ENCODE peak calls at places on chromosomes 11 and 22, in five cellular contexts. One of them, this sample, is unnamed.
A peak's percentile ranks its signal among the peaks of the same experiment; 100 is the strongest.

GRCh38 chr11:4922304-4922703 is 1.8 kb downstream of the OR51G1 start:
- DNase-seq in lower leg skin: no peak
- DNase-seq in fibroblast of the aortic adventitia: no peak
- DNase-seq in psoas muscle: no peak
- DNase-seq in tibial nerve: no peak
- DNase-seq in this sample: no peak

GRCh38 chr22:39216143-39216490 is 28.7 kb downstream of the PDGFB start:
- DNase-seq in lower leg skin: no peak
- DNase-seq in fibroblast of the aortic adventitia: no peak
- DNase-seq in psoas muscle: no peak
- DNase-seq in tibial nerve: no peak
- DNase-seq in this sample: no peak

GRCh38 chr22:20783844-20784723 is 10.2 kb downstream of the SERPIND1 start:
- DNase-seq in lower leg skin: peak; percentile 27
- DNase-seq in fibroblast of the aortic adventitia: peak; percentile 73
- DNase-seq in psoas muscle: no peak
- DNase-seq in tibial nerve: peak; percentile 77
- DNase-seq in this sample: no peak

GRCh38 chr11:68643576-68643975 is 40.8 kb upstream of the GAL start:
- DNase-seq in lower leg skin: no peak
- DNase-seq in fibroblast of the aortic adventitia: no peak
- DNase-seq in psoas muscle: no peak
- DNase-seq in tibial nerve: peak; percentile 11
- DNase-seq in this sample: no peak

GRCh38 chr11:36131719-36132349 is 157.4 kb downstream of the COMMD9 start:
- DNase-seq in lower leg skin: peak; percentile 51
- DNase-seq in fibroblast of the aortic adventitia: peak; percentile 70
- DNase-seq in psoas muscle: peak; percentile 57
- DNase-seq in tibial nerve: peak; percentile 72
- DNase-seq in this sample: peak; percentile 27

GRCh38 chr11:2137202-2138071 is 1.8 kb downstream of the IGF2 start:
- DNase-seq in lower leg skin: no peak
- DNase-seq in fibroblast of the aortic adventitia: peak; percentile 11
- DNase-seq in psoas muscle: peak; percentile 81
- DNase-seq in tibial nerve: peak; percentile 59
- DNase-seq in this sample: peak; percentile 90

GRCh38 chr11:27717801-27718229 is 17.6 kb upstream of the BDNF start:
- DNase-seq in lower leg skin: no peak
- DNase-seq in fibroblast of the aortic adventitia: peak; percentile 43
- DNase-seq in psoas muscle: no peak
- DNase-seq in tibial nerve: no peak
- DNase-seq in this sample: peak; percentile 22

GRCh38 chr11:132049205-132049604 is 678.8 kb downstream of the NTM start:
- DNase-seq in lower leg skin: no peak
- DNase-seq in fibroblast of the aortic adventitia: no peak
- DNase-seq in psoas muscle: no peak
- DNase-seq in tibial nerve: no peak
- DNase-seq in this sample: no peak

GRCh38 chr11:79308429-79308828 is 132.4 kb downstream of the TENM4 start:
- DNase-seq in lower leg skin: no peak
- DNase-seq in fibroblast of the aortic adventitia: no peak
- DNase-seq in psoas muscle: no peak
- DNase-seq in tibial nerve: no peak
- DNase-seq in this sample: no peak

GRCh38 chr22:44286673-44287072 is 26.1 kb downstream of the SHISAL1 start:
- DNase-seq in lower leg skin: peak; percentile 20
- DNase-seq in fibroblast of the aortic adventitia: no peak
- DNase-seq in psoas muscle: no peak
- DNase-seq in tibial nerve: no peak
- DNase-seq in this sample: no peak

GRCh38 chr11:130737866-130738431 is 178.3 kb downstream of the SNX19 start:
- DNase-seq in lower leg skin: no peak
- DNase-seq in fibroblast of the aortic adventitia: peak; percentile 95
- DNase-seq in psoas muscle: peak; percentile 65
- DNase-seq in tibial nerve: no peak
- DNase-seq in this sample: no peak

GRCh38 chr11:47248304-47248663 is 330 bp downstream of the ACP2 start:
- DNase-seq in lower leg skin: no peak
- DNase-seq in fibroblast of the aortic adventitia: peak; percentile 35
- DNase-seq in psoas muscle: no peak
- DNase-seq in tibial nerve: no peak
- DNase-seq in this sample: no peak

GRCh38 chr11:2358754-2359444 is 18.2 kb upstream of the CD81 start:
- DNase-seq in lower leg skin: no peak
- DNase-seq in fibroblast of the aortic adventitia: no peak
- DNase-seq in psoas muscle: no peak
- DNase-seq in tibial nerve: no peak
- DNase-seq in this sample: no peak

GRCh38 chr22:27298387-27299141 is 503.0 kb downstream of the MN1 start:
- DNase-seq in lower leg skin: no peak
- DNase-seq in fibroblast of the aortic adventitia: no peak
- DNase-seq in psoas muscle: no peak
- DNase-seq in tibial nerve: no peak
- DNase-seq in this sample: no peak
- H3K4me3 ChIP-seq in lower leg skin: no peak overlapping the region
- H3K4me3 ChIP-seq in fibroblast of the aortic adventitia: peak overlapping the region; percentile 31
- H3K4me3 ChIP-seq in psoas muscle: no peak overlapping the region
- H3K4me3 ChIP-seq in tibial nerve: no peak overlapping the region
- H3K4me3 ChIP-seq in this sample: no peak overlapping the region

GRCh38 chr11:6598555-6598954 is 4.9 kb downstream of the RRP8 start:
- DNase-seq in lower leg skin: no peak
- DNase-seq in fibroblast of the aortic adventitia: no peak
- DNase-seq in psoas muscle: no peak
- DNase-seq in tibial nerve: no peak
- DNase-seq in this sample: no peak
- H3K4me3 ChIP-seq in lower leg skin: no peak overlapping the region
- H3K4me3 ChIP-seq in fibroblast of the aortic adventitia: no peak overlapping the region
- H3K4me3 ChIP-seq in psoas muscle: no peak overlapping the region
- H3K4me3 ChIP-seq in tibial nerve: no peak overlapping the region
- H3K4me3 ChIP-seq in this sample: no peak overlapping the region

GRCh38 chr11:93253111-93253510 is 55.3 kb upstream of the SLC36A4 start:
- DNase-seq in lower leg skin: no peak
- DNase-seq in fibroblast of the aortic adventitia: no peak
- DNase-seq in psoas muscle: no peak
- DNase-seq in tibial nerve: no peak
- DNase-seq in this sample: no peak
- H3K4me3 ChIP-seq in lower leg skin: no peak overlapping the region
- H3K4me3 ChIP-seq in fibroblast of the aortic adventitia: no peak overlapping the region
- H3K4me3 ChIP-seq in psoas muscle: no peak overlapping the region
- H3K4me3 ChIP-seq in tibial nerve: no peak overlapping the region
- H3K4me3 ChIP-seq in this sample: no peak overlapping the region

DNA sequence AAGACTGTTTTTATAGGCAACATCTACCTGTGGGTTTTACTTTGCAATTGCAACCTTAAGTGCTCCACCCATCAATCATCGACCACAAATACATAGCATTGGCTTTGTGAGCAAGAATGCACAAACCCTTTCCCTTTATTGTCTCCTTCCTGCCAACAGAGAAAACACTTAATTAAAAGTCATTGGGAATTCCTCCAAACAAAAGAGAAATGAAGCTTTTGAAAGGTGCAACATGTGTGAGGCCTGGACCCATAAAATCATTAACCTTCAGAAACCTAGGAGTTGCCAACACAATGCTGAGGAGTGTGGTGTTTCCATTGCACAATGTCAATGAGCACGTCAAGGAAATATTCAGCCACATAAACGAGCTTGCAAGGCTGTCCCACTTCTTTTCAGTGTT is 223.2 kb downstream of the BLID start:
- DNase-seq in lower leg skin: no peak
- DNase-seq in fibroblast of the aortic adventitia: peak; percentile 62
- DNase-seq in psoas muscle: no peak
- DNase-seq in tibial nerve: no peak
- DNase-seq in this sample: no peak
- H3K4me3 ChIP-seq in lower leg skin: no peak overlapping the region
- H3K4me3 ChIP-seq in fibroblast of the aortic adventitia: no peak overlapping the region
- H3K4me3 ChIP-seq in psoas muscle: no peak overlapping the region
- H3K4me3 ChIP-seq in tibial nerve: no peak overlapping the region
- H3K4me3 ChIP-seq in this sample: no peak overlapping the region

GRCh38 chr11:45371251-45371749 is 85.2 kb upstream of the SYT13 start:
- DNase-seq in lower leg skin: peak; percentile 24
- DNase-seq in fibroblast of the aortic adventitia: peak; percentile 61
- DNase-seq in psoas muscle: peak; percentile 68
- DNase-seq in tibial nerve: peak; percentile 30
- DNase-seq in this sample: peak; percentile 58
- H3K4me3 ChIP-seq in lower leg skin: no peak overlapping the region
- H3K4me3 ChIP-seq in fibroblast of the aortic adventitia: no peak overlapping the region
- H3K4me3 ChIP-seq in psoas muscle: no peak overlapping the region
- H3K4me3 ChIP-seq in tibial nerve: no peak overlapping the region
- H3K4me3 ChIP-seq in this sample: no peak overlapping the region

DNA sequence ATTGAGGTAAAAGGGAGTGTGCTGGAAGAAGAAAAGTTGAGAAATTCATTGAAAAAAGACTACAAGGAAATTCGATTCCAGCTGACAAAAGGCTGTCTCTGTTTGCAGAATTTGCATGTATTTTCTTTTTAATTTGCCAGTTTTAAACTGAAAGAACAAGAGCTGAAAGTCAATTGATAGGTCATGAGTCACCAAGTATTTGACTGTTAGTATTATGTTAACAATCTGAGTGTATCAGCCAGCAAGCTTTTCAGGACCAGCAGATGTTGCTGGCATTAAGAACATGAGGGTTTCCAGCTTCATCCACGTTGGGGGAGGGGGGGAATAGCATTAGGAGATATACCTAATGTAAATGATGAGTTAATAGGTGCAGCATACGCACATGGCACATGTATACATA is 726.7 kb downstream of the METTL15 start:
- DNase-seq in lower leg skin: no peak
- DNase-seq in fibroblast of the aortic adventitia: peak; percentile 86
- DNase-seq in psoas muscle: no peak
- DNase-seq in tibial nerve: no peak
- DNase-seq in this sample: peak; percentile 57
- H3K4me3 ChIP-seq in lower leg skin: no peak overlapping the region
- H3K4me3 ChIP-seq in fibroblast of the aortic adventitia: no peak overlapping the region
- H3K4me3 ChIP-seq in psoas muscle: no peak overlapping the region
- H3K4me3 ChIP-seq in tibial nerve: no peak overlapping the region
- H3K4me3 ChIP-seq in this sample: no peak overlapping the region

GRCh38 chr11:120346233-120346632 is 10.0 kb downstream of the ARHGEF12 start:
- DNase-seq in lower leg skin: no peak
- DNase-seq in fibroblast of the aortic adventitia: no peak
- DNase-seq in psoas muscle: no peak
- DNase-seq in tibial nerve: no peak
- DNase-seq in this sample: no peak

GRCh38 chr11:120344302-120345004 is 8.2 kb downstream of the ARHGEF12 start:
- DNase-seq in lower leg skin: peak; percentile 43
- DNase-seq in fibroblast of the aortic adventitia: no peak
- DNase-seq in psoas muscle: no peak
- DNase-seq in tibial nerve: no peak
- DNase-seq in this sample: no peak

GRCh38 chr11:120342678-120343077 is 6.5 kb downstream of the ARHGEF12 start:
- DNase-seq in lower leg skin: no peak
- DNase-seq in fibroblast of the aortic adventitia: no peak
- DNase-seq in psoas muscle: no peak
- DNase-seq in tibial nerve: no peak
- DNase-seq in this sample: no peak

GRCh38 chr11:120342226-120342625 is 6.0 kb downstream of the ARHGEF12 start:
- DNase-seq in lower leg skin: no peak
- DNase-seq in fibroblast of the aortic adventitia: no peak
- DNase-seq in psoas muscle: no peak
- DNase-seq in tibial nerve: no peak
- DNase-seq in this sample: no peak

DNA sequence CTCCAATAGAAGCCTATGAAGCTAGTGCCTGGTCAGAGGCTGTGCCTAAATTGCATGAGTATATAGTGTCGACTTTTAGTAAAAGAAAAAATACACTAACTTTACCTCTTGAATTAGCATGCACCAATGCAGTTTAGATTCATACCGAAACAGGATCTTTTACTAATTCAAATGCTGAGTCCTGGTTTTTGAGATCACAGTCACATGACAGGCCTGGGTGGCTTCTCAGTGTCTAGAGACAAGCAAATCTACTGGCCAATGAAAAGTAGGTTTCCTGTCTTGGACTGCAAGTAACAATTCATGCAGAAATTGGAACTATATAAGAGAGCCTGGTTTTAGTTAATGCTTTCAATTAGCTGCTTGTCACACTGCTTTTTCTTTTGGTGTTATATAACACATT is 7.2 kb downstream of the ARHGEF12 start:
- DNase-seq in lower leg skin: no peak
- DNase-seq in fibroblast of the aortic adventitia: no peak
- DNase-seq in psoas muscle: no peak
- DNase-seq in tibial nerve: no peak
- DNase-seq in this sample: no peak
- H3K4me3 ChIP-seq in lower leg skin: no peak overlapping the region
- H3K4me3 ChIP-seq in fibroblast of the aortic adventitia: no peak overlapping the region
- H3K4me3 ChIP-seq in psoas muscle: peak overlapping the region; percentile 35
- H3K4me3 ChIP-seq in tibial nerve: no peak overlapping the region
- H3K4me3 ChIP-seq in this sample: no peak overlapping the region

DNA sequence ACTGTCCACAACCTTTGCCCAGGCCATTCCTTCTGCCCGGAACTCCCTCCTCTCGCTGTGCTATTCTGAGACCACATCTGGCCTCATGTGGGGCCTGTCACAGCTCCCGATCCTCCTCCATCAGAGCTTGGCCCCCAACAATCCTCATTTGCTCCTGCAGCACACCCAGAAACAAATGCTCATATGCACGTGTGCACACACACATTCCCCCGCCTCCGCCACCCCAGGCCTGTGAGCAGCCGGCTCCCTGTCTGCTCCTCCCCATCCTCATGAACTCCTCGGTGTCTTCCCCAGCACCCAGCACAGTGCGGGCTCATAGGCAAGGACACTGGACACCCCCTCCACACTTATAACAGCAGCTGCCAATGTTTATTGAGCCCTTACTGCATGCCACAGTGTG is 29.7 kb upstream of the PICK1 start:
- DNase-seq in lower leg skin: no peak
- DNase-seq in fibroblast of the aortic adventitia: no peak
- DNase-seq in psoas muscle: no peak
- DNase-seq in tibial nerve: no peak
- DNase-seq in this sample: no peak
- H3K4me3 ChIP-seq in lower leg skin: no peak overlapping the region
- H3K4me3 ChIP-seq in fibroblast of the aortic adventitia: no peak overlapping the region
- H3K4me3 ChIP-seq in psoas muscle: no peak overlapping the region
- H3K4me3 ChIP-seq in tibial nerve: no peak overlapping the region
- H3K4me3 ChIP-seq in this sample: no peak overlapping the region

This sample was measured in SJSA1.